ENCODE peak calls at places on chromosome 7, in six cellular contexts. E is H9; Q is Caki2; X is uterus; N is ELF-1; Z is stimulated activated CD4-positive, alpha-beta T cell treated with anti-CD3 and anti-CD28 coated beads, Interleukin-12 subunit alpha, Interleukin-12 subunit beta, amount 100 ng/mL, for 4 hours. A is an unnamed sample.

GRCh38 chr7:140070546-140070945 is 7.8 kb upstream of the PARP12 start:
- DNase-seq in N (no peak), E (no peak), X (no peak), Z (no peak), Q (no peak), A (no peak)

GRCh38 chr7:40015790-40016296 is 65.8 kb downstream of the CDK13 start:
- DNase-seq in N (no peak), E (no peak), Z (no peak), Q (peak), X (no peak), A (no peak)

GRCh38 chr7:42338231-42339222 is 101.5 kb upstream of the GLI3 start:
- DNase-seq in Z (no peak), X (no peak), N (no peak), E (no peak), Q (no peak), A (no peak)

GRCh38 chr7:85030893-85031292 is 156.0 kb downstream of the SEMA3D start:
- DNase-seq in Q (peak), Z (no peak), X (no peak), N (no peak), E (no peak), A (no peak)

GRCh38 chr7:106126170-106126938 is 14.2 kb upstream of the SYPL1 start:
- DNase-seq in X (no peak), Q (no peak), N (no peak), Z (no peak), E (no peak), A (no peak)

GRCh38 chr7:121994625-121995410 is 121.9 kb downstream of the PTPRZ1 start:
- DNase-seq in Q (peak), E (peak), Z (peak), X (no peak), N (peak), A (peak)

GRCh38 chr7:25288536-25289283 is 60.4 kb upstream of the NPVF start:
- DNase-seq in N (no peak), Z (no peak), X (peak), Q (no peak), E (no peak), A (no peak)

GRCh38 chr7:151032936-151033863 is 5.0 kb downstream of the ABCB8 start:
- DNase-seq in X (no peak), Q (peak), E (no peak), N (peak), Z (no peak), A (peak)

A was measured in H7.